ENCODE peak calls at places on chromosomes 4 and X, in five cellular contexts. X is LoVo; G is GM10248; D is stimulated activated naive B cell treated with anti-CD40 and anti-IgM and Interleukin-4, amounts not matched to agents 10 μg/mL and 1 μg/mL and 100 μg/mL, for 72 hours; M is AG20443. Q is an unnamed sample.
A peak's percentile ranks its signal among the peaks of the same experiment; 100 is the strongest.

GRCh38 chr4:3447431-3448395 is 5.9 kb downstream of the HGFAC start:
- DNase-seq in X (no peak), G (no peak), D (no peak), M (no peak), Q (no peak)

GRCh38 chr4:128660361-128660964 is 149.0 kb upstream of the JADE1 start:
- DNase-seq in X (no peak), G (no peak), D (no peak), M (peak; percentile 32), Q (peak; percentile 16)

GRCh38 chr4:53592686-53593641 is 1.7 kb upstream of the LNX1 start:
- DNase-seq in X (peak; percentile 66), G (no peak), D (no peak), M (no peak), Q (peak; percentile 42)

GRCh38 chr4:1053080-1053661 is 41.7 kb downstream of the FGFRL1 start:
- DNase-seq in X (no peak), G (no peak), D (no peak), M (peak; percentile 78), Q (peak; percentile 65)

GRCh38 chrX:109997786-109998452 is 5.0 kb upstream of the TMEM164 start:
- DNase-seq in X (no peak), G (no peak), D (no peak), M (no peak), Q (no peak)

GRCh38 chr4:85842540-85842939 is 367.6 kb downstream of the ARHGAP24 start:
- DNase-seq in X (no peak), G (no peak), D (peak; percentile 47), M (peak; percentile 53), Q (peak; percentile 92)

GRCh38 chr4:35526456-35526855 is 717.9 kb downstream of the ARAP2 start:
- DNase-seq in X (no peak), G (no peak), D (no peak), M (no peak), Q (no peak)

GRCh38 chr4:148164529-148164928 is 277.7 kb downstream of the NR3C2 start:
- DNase-seq in X (peak; percentile 7), G (no peak), D (no peak), M (no peak), Q (no peak)

Q was measured in myocyte.